ENCODE peak calls at places on chromosomes 5 and 9, in four cellular contexts. T is K562, I is HepG2, Z is SK-N-SH. H is an unnamed sample.

GRCh38 chr5:179906795-179907569 is 715 bp downstream of the TBC1D9B start:
- DNase-seq in T (peak; percentile 30), I (no peak), Z (peak; percentile 79), H (peak; percentile 44)

GRCh38 chr9:121826711-121827110 is 175.3 kb downstream of the DAB2IP start:
- DNase-seq in T (no peak), I (no peak), Z (no peak), H (no peak)

GRCh38 chr5:5356765-5357164 is 65.7 kb upstream of the ICE1 start:
- DNase-seq in T (no peak), I (peak; percentile 81), Z (no peak), H (no peak)

GRCh38 chr5:79547982-79548381 is 34.0 kb upstream of the HOMER1 start:
- DNase-seq in T (no peak), I (no peak), Z (no peak), H (no peak)

GRCh38 chr5:33180900-33181299 is 259.9 kb upstream of the TARS1 start:
- DNase-seq in T (no peak), I (no peak), Z (no peak), H (no peak)

GRCh38 chr5:158992104-158992740 is 107.5 kb downstream of the EBF1 start:
- DNase-seq in T (no peak), I (no peak), Z (no peak), H (no peak)

GRCh38 chr5:60141119-60141518 is 247.6 kb upstream of the PDE4D start:
- DNase-seq in T (no peak), I (no peak), Z (no peak), H (no peak)

GRCh38 chr9:137454145-137454505 is 5.0 kb downstream of the NSMF start:
- DNase-seq in T (peak; percentile 70), I (no peak), Z (peak; percentile 79), H (peak; percentile 81)

GRCh38 chr5:6359941-6360683 is 18.2 kb downstream of the MED10 start:
- DNase-seq in T (no peak), I (no peak), Z (peak; percentile 46), H (peak; percentile 34)

GRCh38 chr5:93915142-93915553 is 173.7 kb upstream of the POU5F2 start:
- DNase-seq in T (peak; percentile 48), I (peak; percentile 50), Z (no peak), H (no peak)

GRCh38 chr9:134171316-134172197 is 7.2 kb upstream of the RNU6ATAC start:
- DNase-seq in T (no peak), I (no peak), Z (no peak), H (no peak)

GRCh38 chr5:85452322-85453025 is 1067.8 kb upstream of the EDIL3 start:
- DNase-seq in T (peak; percentile 24), I (no peak), Z (no peak), H (no peak)

GRCh38 chr5:100595152-100595811 is 60.1 kb downstream of the FAM174A start:
- DNase-seq in T (peak; percentile 9), I (peak; percentile 53), Z (peak; percentile 1), H (no peak)

GRCh38 chr9:16521868-16522381 is 348.5 kb downstream of the BNC2 start:
- DNase-seq in T (no peak), I (no peak), Z (peak; percentile 19), H (no peak)

GRCh38 chr9:134413890-134414731 is 87.9 kb downstream of the RXRA start:
- DNase-seq in T (no peak), I (no peak), Z (peak; percentile 76), H (no peak)

GRCh38 chr9:111178361-111179043 is 140.2 kb upstream of the LPAR1 start:
- DNase-seq in T (no peak), I (no peak), Z (no peak), H (no peak)

GRCh38 chr9:81118416-81118815 is 570.9 kb downstream of the TLE1 start:
- DNase-seq in T (no peak), I (no peak), Z (no peak), H (no peak)

GRCh38 chr5:64594601-64595518 is 89.0 kb downstream of the RGS7BP start:
- DNase-seq in T (peak; percentile 11), I (no peak), Z (no peak), H (peak; percentile 52)

GRCh38 chr5:4420177-4420576 is 720.0 kb upstream of the ADAMTS16 start:
- DNase-seq in T (no peak), I (no peak), Z (no peak), H (no peak)

GRCh38 chr9:35395076-35395675 is 94.7 kb upstream of the RUSC2 start:
- DNase-seq in T (no peak), I (no peak), Z (no peak), H (no peak)

GRCh38 chr5:132828846-132829494 is 1.5 kb downstream of the SHROOM1 start:
- DNase-seq in T (no peak), I (no peak), Z (no peak), H (no peak)
- TF ChIP-seq FOXJ3 in T (no peak), I (no peak), Z (no peak), H (no peak)

DNA sequence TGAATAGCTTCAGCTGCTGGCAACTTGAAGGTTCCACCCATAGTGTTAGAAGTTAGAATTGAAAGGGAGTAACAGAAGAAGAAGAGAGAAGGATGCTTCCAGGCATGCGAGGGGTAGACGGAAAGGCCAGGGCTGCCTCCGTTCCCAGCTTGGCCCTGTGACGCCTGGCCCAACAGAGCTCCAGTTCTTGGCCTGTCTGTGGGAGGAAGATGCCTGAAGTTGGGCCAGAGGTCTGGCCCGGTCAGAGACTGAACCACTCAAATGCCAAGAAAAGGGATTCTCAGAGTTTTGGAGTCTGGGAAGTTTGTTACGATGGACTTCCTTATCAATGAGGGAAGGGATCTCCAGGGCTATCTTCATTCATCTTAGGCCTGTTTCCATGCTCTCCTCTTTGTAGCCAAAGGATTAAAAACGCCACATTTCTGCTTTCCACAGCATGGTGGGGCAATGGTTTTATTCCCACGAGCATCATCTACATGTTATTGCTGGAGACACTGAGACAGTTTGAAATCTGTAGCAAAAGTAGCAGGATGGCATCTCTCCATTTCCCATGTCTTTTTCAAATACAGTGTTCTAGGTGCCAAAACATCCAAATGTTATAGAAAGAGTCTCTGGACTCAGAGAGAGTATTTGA is 65.3 kb upstream of the ANKRD55 start:
- DNase-seq in T (no peak), I (no peak), Z (no peak), H (no peak)
- TF ChIP-seq FOXJ3 in T (no peak), I (no peak), Z (no peak), H (no peak)

GRCh38 chr5:73451218-73452130 is 2.9 kb upstream of the FOXD1 start:
- DNase-seq in T (peak; percentile 73), I (no peak), Z (peak; percentile 83), H (peak; percentile 72)
- TF ChIP-seq FOXJ3 in T (no peak), I (no peak), Z (no peak), H (no peak)

GRCh38 chr9:89874351-89875321 is 269.8 kb downstream of the GADD45G start:
- DNase-seq in T (no peak), I (no peak), Z (peak; percentile 42), H (no peak)
- TF ChIP-seq FOXJ3 in T (no peak), I (no peak), Z (no peak), H (no peak)

GRCh38 chr5:16135003-16135402 is 44.6 kb downstream of the MARCHF11 start:
- DNase-seq in T (no peak), I (no peak), Z (peak; percentile 44), H (no peak)
- TF ChIP-seq FOXJ3 in T (no peak), I (no peak), Z (peak; percentile 68), H (no peak)

GRCh38 chr5:176647870-176648466 is 684 bp downstream of the TSPAN17 start:
- DNase-seq in T (peak; percentile 68), I (no peak), Z (peak; percentile 82), H (no peak)
- TF ChIP-seq FOXJ3 in T (no peak), I (no peak), Z (no peak), H (no peak)

GRCh38 chr5:147539053-147539452 is 29.2 kb upstream of the DPYSL3 start:
- DNase-seq in T (no peak), I (no peak), Z (no peak), H (no peak)
- TF ChIP-seq FOXJ3 in T (no peak), I (no peak), Z (no peak), H (no peak)

GRCh38 chr5:16574789-16575785 is 41.7 kb downstream of the RETREG1 start:
- DNase-seq in T (no peak), I (no peak), Z (no peak), H (no peak)
- TF ChIP-seq FOXJ3 in T (no peak), I (no peak), Z (no peak), H (no peak)

GRCh38 chr5:142828797-142829535 is 58.8 kb downstream of the ARHGAP26 start:
- DNase-seq in T (no peak), I (no peak), Z (no peak), H (no peak)

GRCh38 chr5:142832263-142832662 is 62.1 kb downstream of the ARHGAP26 start:
- DNase-seq in T (no peak), I (no peak), Z (no peak), H (no peak)

GRCh38 chr5:142829821-142830220 is 59.6 kb downstream of the ARHGAP26 start:
- DNase-seq in T (no peak), I (no peak), Z (no peak), H (no peak)

GRCh38 chr5:142831019-142831403 is 60.8 kb downstream of the ARHGAP26 start:
- DNase-seq in T (no peak), I (no peak), Z (no peak), H (no peak)

GRCh38 chr5:142830241-142831018 is 60.3 kb downstream of the ARHGAP26 start:
- DNase-seq in T (no peak), I (no peak), Z (no peak), H (no peak)
- TF ChIP-seq FOXJ3 in T (no peak), I (no peak), Z (no peak), H (no peak)

DNA sequence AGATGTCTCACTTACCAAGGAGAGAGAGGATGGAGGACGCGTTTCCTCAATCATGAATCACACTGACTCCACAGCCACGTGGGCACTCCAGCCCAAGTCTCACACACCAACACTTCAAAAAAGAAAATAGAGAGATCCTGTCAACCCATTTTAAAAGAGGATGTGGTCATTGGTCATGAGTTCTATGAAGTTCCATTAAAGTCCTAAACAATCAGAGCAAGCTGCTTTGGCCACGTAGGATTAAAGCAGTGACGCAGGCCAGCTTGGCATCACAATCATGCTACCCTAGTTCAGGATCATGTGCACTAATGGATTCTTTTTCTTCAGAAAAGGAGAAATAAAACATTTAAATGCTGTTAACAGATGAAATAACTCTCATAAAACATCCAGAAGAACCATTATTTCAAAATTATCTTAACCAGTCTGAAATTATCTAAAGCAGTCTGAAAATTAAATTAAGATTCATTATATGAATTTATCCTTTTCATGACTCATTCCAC is 108.1 kb downstream of the SEMA5A start:
- DNase-seq in T (no peak), I (no peak), Z (no peak), H (no peak)
- TF ChIP-seq FOXJ3 in T (no peak), I (no peak), Z (no peak), H (no peak)